ENCODE peak calls at places on chromosomes 13 and 19, in seven cellular contexts. I is omental fat pad, V is fibroblast of lung, X is cardiac muscle cell, L is heart right ventricle, O is A549, S is astrocyte of the cerebellum. A is an unnamed sample.

GRCh38 chr13:106610511-106610910 is 42.6 kb upstream of the ARGLU1 start:
- DNase-seq in V (peak; percentile 61), O (no peak), L (no peak), I (no peak), X (peak; percentile 20), S (no peak), A (no peak)

GRCh38 chr13:40665061-40665753 is 1.2 kb downstream of the FOXO1 start:
- DNase-seq in I (no peak), S (no peak), X (no peak), V (no peak), L (peak; percentile 39), O (peak; percentile 8), A (no peak)

GRCh38 chr13:75445717-75446529 is 36.0 kb downstream of the TBC1D4 start:
- DNase-seq in S (no peak), O (no peak), I (no peak), L (no peak), V (no peak), X (peak; percentile 60), A (no peak)

GRCh38 chr13:109145631-109146030 is 516.2 kb downstream of the MYO16 start:
- DNase-seq in S (peak; percentile 70), I (no peak), V (peak; percentile 64), X (peak; percentile 84), O (peak; percentile 49), L (peak; percentile 42), A (peak; percentile 46)

GRCh38 chr19:31387662-31388175 is 38.5 kb upstream of the TSHZ3 start:
- DNase-seq in O (no peak), S (no peak), V (no peak), X (no peak), I (no peak), L (no peak), A (no peak)

GRCh38 chr13:98143601-98144500 is 957 bp downstream of the FARP1 start:
- DNase-seq in L (peak; percentile 17), O (peak; percentile 9), S (no peak), I (no peak), V (peak; percentile 52), X (peak; percentile 61), A (no peak)

GRCh38 chr13:78601124-78601885 is 2.0 kb downstream of the POU4F1 start:
- DNase-seq in V (peak; percentile 14), S (no peak), I (no peak), O (no peak), L (no peak), X (peak; percentile 37), A (no peak)

GRCh38 chr13:105328212-105328611 is 1207.2 kb downstream of the EFNB2 start:
- DNase-seq in I (no peak), L (no peak), O (no peak), V (no peak), S (no peak), X (no peak), A (no peak)

GRCh38 chr13:30915691-30916541 is 9.8 kb downstream of the MEDAG start:
- DNase-seq in X (no peak), I (no peak), V (no peak), S (no peak), O (no peak), L (no peak), A (no peak)

GRCh38 chr19:4229179-4229931 is at the start of gene EBI3:
- DNase-seq in L (no peak), O (no peak), X (peak; percentile 74), S (no peak), V (peak; percentile 67), I (no peak), A (no peak)

GRCh38 chr13:88979465-88980180 is 1308.5 kb downstream of the SLITRK5 start:
- DNase-seq in L (peak; percentile 21), X (peak; percentile 9), O (no peak), V (peak; percentile 12), S (no peak), I (no peak), A (no peak)

DNA sequence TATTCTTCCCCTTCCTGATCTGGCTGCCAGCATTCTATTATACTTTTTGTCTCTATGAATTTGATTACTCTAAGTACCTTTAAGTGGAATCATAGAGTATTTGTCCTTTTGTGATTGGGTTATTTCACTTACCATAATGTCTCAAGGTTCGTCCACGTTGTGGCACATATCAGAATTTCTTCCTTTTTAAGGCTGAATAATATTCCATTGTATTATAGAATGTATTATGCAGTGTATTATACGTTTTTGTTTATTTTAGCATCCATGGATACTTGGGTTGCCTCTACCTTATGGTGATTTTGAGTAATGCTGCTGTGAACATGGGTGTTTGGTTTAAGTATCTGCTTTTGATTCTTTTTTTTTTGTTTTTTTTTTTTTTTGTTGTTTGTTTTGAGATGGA is 19.3 kb downstream of the URI1 start:
- DNase-seq in V (no peak), X (no peak), O (no peak), I (no peak), L (no peak), S (no peak), A (no peak)
- TF ChIP-seq CTCF in V (no peak), X (no peak), O (no peak), I (no peak), L (no peak), S (no peak), A (no peak)

GRCh38 chr13:32259116-32259515 is 56.0 kb downstream of the ZAR1L start:
- DNase-seq in X (no peak), O (no peak), L (no peak), S (no peak), V (no peak), I (no peak), A (no peak)
- TF ChIP-seq CTCF in X (no peak), O (no peak), L (no peak), S (peak; percentile 16), V (peak; percentile 3), I (no peak), A (peak; percentile 20)

DNA sequence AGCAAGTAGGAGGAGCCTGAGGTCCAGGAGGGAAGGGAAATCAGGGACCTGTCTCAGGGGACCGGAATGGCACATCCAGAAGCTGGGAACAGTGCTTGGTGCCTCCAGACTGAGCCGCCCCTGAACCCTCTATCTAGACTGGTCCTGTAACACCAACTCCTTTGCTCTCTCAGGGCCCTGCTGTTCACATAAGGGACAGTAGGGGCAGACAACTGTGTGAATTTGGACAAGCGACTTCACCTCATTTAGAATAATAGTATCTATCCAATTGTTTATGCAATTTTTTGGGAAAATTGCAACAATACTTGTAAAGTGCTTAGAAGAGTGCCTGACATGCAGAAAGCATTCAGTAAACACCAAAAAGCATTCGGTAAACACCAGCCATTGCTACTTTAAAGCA is 14.0 kb downstream of the SYMPK start:
- DNase-seq in S (no peak), L (no peak), O (peak; percentile 69), I (no peak), X (peak; percentile 11), V (no peak), A (no peak)
- TF ChIP-seq CTCF in S (peak; percentile 58), L (no peak), O (no peak), I (no peak), X (peak; percentile 37), V (peak; percentile 44), A (no peak)

DNA sequence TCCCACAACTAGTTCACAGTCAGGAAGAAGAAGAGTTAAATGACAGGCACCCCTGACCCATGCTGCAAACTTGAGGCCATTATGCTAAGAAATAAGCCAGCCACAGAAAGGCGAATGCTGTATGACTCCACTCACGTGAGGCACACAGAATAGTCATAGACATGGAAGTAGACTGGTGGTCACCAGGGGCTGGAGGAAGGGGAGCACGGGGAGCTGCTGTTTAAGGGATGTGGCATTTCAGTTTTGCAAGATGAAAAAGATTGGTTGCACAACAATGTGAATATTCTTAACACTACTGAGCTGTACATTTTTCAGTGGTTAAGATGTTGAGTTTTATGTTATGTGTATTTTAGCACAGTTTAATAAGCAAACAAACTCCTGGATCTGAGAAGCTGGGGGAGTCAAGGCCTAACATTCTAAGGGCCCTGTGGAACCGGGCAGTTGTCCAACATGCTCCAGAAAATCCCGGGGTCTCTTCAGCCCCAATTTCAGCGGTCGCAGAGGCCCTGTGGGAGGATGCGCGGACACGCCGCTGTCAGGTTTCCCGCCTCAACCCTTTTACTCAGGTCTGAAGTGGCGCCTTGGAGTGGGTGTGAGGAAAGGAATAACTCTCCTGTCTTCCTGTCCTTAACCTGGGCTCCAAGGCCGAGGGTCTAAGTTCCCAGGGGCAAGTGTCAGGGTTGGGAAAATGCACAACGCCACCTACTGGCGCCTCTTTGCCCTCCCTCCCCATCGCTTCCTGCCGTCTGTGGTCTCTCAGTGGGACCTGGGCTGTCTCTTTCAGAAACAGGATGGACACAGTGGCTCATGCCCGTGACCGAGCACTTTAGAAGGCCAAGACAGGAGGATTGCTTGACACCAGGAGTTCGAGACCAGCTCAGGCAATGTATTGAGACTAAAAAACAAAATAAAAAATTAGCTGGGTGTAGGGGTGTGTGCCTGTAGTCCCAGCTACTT is 4.4 kb upstream of the TMEM272 start:
- DNase-seq in V (peak; percentile 48), O (peak; percentile 31), S (no peak), I (no peak), L (no peak), X (peak; percentile 25), A (no peak)
- TF ChIP-seq CTCF in V (peak; percentile 58), O (peak; percentile 33), S (peak; percentile 50), I (no peak), L (peak; percentile 26), X (peak; percentile 76), A (peak; percentile 69)

DNA sequence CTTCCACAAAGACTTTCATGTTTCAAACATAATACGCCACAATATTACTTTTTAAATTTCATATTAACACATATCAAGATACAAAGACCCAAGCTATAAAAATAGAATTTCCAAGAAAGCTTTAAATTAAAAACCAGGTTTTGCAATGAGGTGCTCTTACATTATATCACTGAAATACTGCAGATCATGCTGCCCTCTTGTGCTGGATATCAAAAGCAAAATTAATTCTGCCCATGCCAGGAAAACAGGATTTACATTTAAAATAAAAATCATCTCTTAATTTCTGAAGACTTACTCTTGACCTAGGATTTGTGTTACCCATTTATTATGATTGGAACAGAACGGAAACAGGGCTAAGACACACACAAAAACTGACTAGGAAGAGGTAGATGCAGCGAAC is 145.0 kb downstream of the ABCC4 start:
- DNase-seq in V (peak; percentile 16), O (no peak), S (peak; percentile 13), L (no peak), I (no peak), X (peak; percentile 63), A (no peak)
- TF ChIP-seq CTCF in V (peak; percentile 44), O (peak; percentile 65), S (peak; percentile 37), L (no peak), I (no peak), X (peak; percentile 50), A (peak; percentile 47)

GRCh38 chr19:54464624-54465266 is 1.2 kb upstream of the LENG9 start:
- DNase-seq in O (peak; percentile 87), I (peak; percentile 79), V (peak; percentile 87), X (peak; percentile 92), S (no peak), L (peak; percentile 88), A (no peak)
- TF ChIP-seq CTCF in O (no peak), I (no peak), V (no peak), X (no peak), S (no peak), L (no peak), A (no peak)

GRCh38 chr19:57465680-57466381 is 8.9 kb upstream of the VN1R1 start:
- DNase-seq in L (no peak), O (peak; percentile 28), X (peak; percentile 40), V (no peak), S (no peak), I (no peak), A (no peak)
- TF ChIP-seq CTCF in L (peak; percentile 35), O (peak; percentile 0), X (peak; percentile 42), V (peak; percentile 39), S (no peak), I (no peak), A (peak; percentile 72)